ENCODE peak calls at places on chromosomes 4 and X, in ten cellular contexts. X, Q, K, I, S, C, N, O, D and G are unnamed samples.

GRCh38 chr4:79083406-79084010 is 144.3 kb upstream of the PAQR3 start:
- DNase-seq in C (no peak), N (no peak), X (no peak), K (no peak), S (no peak), D (no peak), O (no peak), I (no peak), Q (peak), G (no peak)

GRCh38 chr4:13539047-13539720 is 5.1 kb downstream of the NKX3-2 start:
- DNase-seq in S (no peak), X (no peak), I (no peak), Q (no peak), O (no peak), C (no peak), K (no peak), D (no peak), N (no peak), G (no peak)

GRCh38 chr4:7201351-7202305 is 9.3 kb downstream of the SORCS2 start:
- DNase-seq in C (no peak), X (no peak), D (no peak), I (no peak), Q (no peak), N (no peak), S (no peak), O (no peak), K (no peak), G (no peak)

GRCh38 chrX:37302569-37302968 is 46.6 kb upstream of the PRRG1 start:
- DNase-seq in C (peak), S (no peak), O (peak), N (peak), X (no peak), Q (peak), I (no peak), D (no peak), K (no peak), G (no peak)

GRCh38 chr4:51843309-51844156 is 580 bp downstream of the DCUN1D4 start:
- DNase-seq in C (peak), I (no peak), O (peak), S (no peak), X (peak), N (no peak), D (no peak), Q (peak), K (peak), G (no peak)

GRCh38 chr4:76208005-76208765 is 5.4 kb downstream of the SCARB2 start:
- DNase-seq in C (peak), I (peak), N (peak), K (no peak), X (no peak), S (no peak), O (peak), Q (peak), D (no peak), G (peak)

GRCh38 chrX:32524385-32524784 is 687.0 kb downstream of the DMD start:
- DNase-seq in S (peak), K (no peak), C (no peak), I (no peak), N (no peak), X (no peak), Q (no peak), O (no peak), D (no peak), G (no peak)

GRCh38 chr4:86033171-86033570 is 326.7 kb downstream of the MAPK10 start:
- DNase-seq in S (no peak), D (no peak), O (peak), K (no peak), N (peak), C (peak), I (no peak), Q (peak), X (no peak), G (no peak)

GRCh38 chr4:146520894-146521542 is 722 bp downstream of the SLC10A7 start:
- DNase-seq in O (no peak), K (peak), X (no peak), I (no peak), C (peak), D (no peak), S (no peak), N (peak), Q (peak), G (no peak)

GRCh38 chr4:78336093-78336943 is 215.3 kb upstream of the ANXA3 start:
- DNase-seq in K (no peak), I (no peak), C (no peak), S (no peak), D (no peak), N (no peak), Q (peak), X (no peak), O (no peak), G (no peak)

GRCh38 chrX:68669094-68669830 is 21.8 kb downstream of the STARD8 start:
- DNase-seq in S (no peak), C (no peak), X (peak), D (no peak), Q (no peak), N (no peak), O (no peak), I (no peak), K (no peak), G (no peak)